ENCODE peak calls at places on chromosomes 2 and 18, in eight cellular contexts. O is HCT116, C is adrenal gland, J is right atrium auricular region, M is lung, K is hepatocyte, D is endothelial cell of umbilical vein, X is colonic mucosa. F is an unnamed sample.

GRCh38 chr2:121647396-121647795 is 1.9 kb downstream of the CLASP1 start:
- DNase-seq in O (no peak), C (no peak), J (no peak), M (no peak), K (no peak), D (no peak), X (no peak), F (no peak)

GRCh38 chr18:77115461-77115907 is 17.1 kb downstream of the MBP start:
- DNase-seq in O (no peak), C (no peak), J (no peak), M (no peak), K (no peak), D (no peak), X (no peak), F (no peak)

GRCh38 chr2:3008551-3009498 is 368.8 kb downstream of the EIPR1 start:
- DNase-seq in O (no peak), C (no peak), J (no peak), M (no peak), K (no peak), D (no peak), X (no peak), F (no peak)

GRCh38 chr2:19712850-19713249 is 188.9 kb downstream of the TTC32 start:
- DNase-seq in O (no peak), C (no peak), J (no peak), M (no peak), K (no peak), D (no peak), X (no peak), F (no peak)

GRCh38 chr18:49618741-49619392 is 57.0 kb downstream of the LIPG start:
- DNase-seq in O (no peak), C (no peak), J (peak), M (no peak), K (peak), D (peak), X (peak), F (no peak)

GRCh38 chr2:180653481-180653880 is 326.9 kb upstream of the UBE2E3 start:
- DNase-seq in O (no peak), C (no peak), J (no peak), M (no peak), K (no peak), D (no peak), X (no peak), F (no peak)

GRCh38 chr2:232624554-232624842 is 8.9 kb upstream of the EFHD1 start:
- DNase-seq in O (no peak), C (no peak), J (no peak), M (no peak), K (no peak), D (no peak), X (no peak), F (no peak)

GRCh38 chr2:114127372-114127771 is 237.5 kb downstream of the ACTR3 start:
- DNase-seq in O (no peak), C (no peak), J (no peak), M (no peak), K (peak), D (no peak), X (no peak), F (no peak)

GRCh38 chr2:181393472-181393871 is 63.7 kb upstream of the ITGA4 start:
- DNase-seq in O (peak), C (no peak), J (no peak), M (no peak), K (no peak), D (peak), X (no peak), F (no peak)

GRCh38 chr2:86352932-86353345 is 15.5 kb upstream of the REEP1 start:
- DNase-seq in O (no peak), C (no peak), J (no peak), M (no peak), K (no peak), D (no peak), X (no peak), F (no peak)

GRCh38 chr2:3633089-3633981 is 24.7 kb upstream of the ALLC start:
- DNase-seq in O (no peak), C (peak), J (no peak), M (no peak), K (no peak), D (no peak), X (no peak), F (peak)

GRCh38 chr2:64770781-64771334 is 117.1 kb upstream of the SERTAD2 start:
- DNase-seq in O (no peak), C (peak), J (peak), M (no peak), K (peak), D (no peak), X (peak), F (no peak)

GRCh38 chr18:74946646-74947045 is 262.3 kb downstream of the PTGR3 start:
- DNase-seq in O (no peak), C (no peak), J (no peak), M (no peak), K (no peak), D (no peak), X (no peak), F (no peak)

GRCh38 chr18:37249895-37250618 is 315.5 kb downstream of the CELF4 start:
- DNase-seq in O (no peak), C (no peak), J (no peak), M (no peak), K (no peak), D (no peak), X (no peak), F (no peak)

GRCh38 chr2:133644850-133645249 is 76.6 kb upstream of the NCKAP5 start:
- DNase-seq in O (no peak), C (no peak), J (no peak), M (no peak), K (no peak), D (no peak), X (no peak), F (no peak)
- H3K4me3 ChIP-seq in O (no peak), C (no peak), J (no peak), M (no peak), K (no peak), D (no peak), X (no peak), F (no peak)

GRCh38 chr18:23365602-23366001 is 87.5 kb upstream of the RIOK3 start:
- DNase-seq in O (no peak), C (no peak), J (peak), M (peak), K (no peak), D (no peak), X (no peak), F (no peak)

GRCh38 chr18:23369231-23369630 is 83.9 kb upstream of the RIOK3 start:
- DNase-seq in O (no peak), C (no peak), J (no peak), M (no peak), K (no peak), D (peak), X (no peak), F (no peak)

GRCh38 chr18:23357992-23358594 is 95.0 kb upstream of the RIOK3 start:
- DNase-seq in O (no peak), C (peak), J (peak), M (peak), K (no peak), D (peak), X (peak), F (peak)

GRCh38 chr18:23363865-23364570 is 89.1 kb upstream of the RIOK3 start:
- DNase-seq in O (no peak), C (no peak), J (no peak), M (peak), K (no peak), D (no peak), X (no peak), F (no peak)
- H3K27ac ChIP-seq in O (no peak), C (no peak), J (no peak), M (no peak), K (no peak), D (no peak), X (no peak), F (no peak)

DNA sequence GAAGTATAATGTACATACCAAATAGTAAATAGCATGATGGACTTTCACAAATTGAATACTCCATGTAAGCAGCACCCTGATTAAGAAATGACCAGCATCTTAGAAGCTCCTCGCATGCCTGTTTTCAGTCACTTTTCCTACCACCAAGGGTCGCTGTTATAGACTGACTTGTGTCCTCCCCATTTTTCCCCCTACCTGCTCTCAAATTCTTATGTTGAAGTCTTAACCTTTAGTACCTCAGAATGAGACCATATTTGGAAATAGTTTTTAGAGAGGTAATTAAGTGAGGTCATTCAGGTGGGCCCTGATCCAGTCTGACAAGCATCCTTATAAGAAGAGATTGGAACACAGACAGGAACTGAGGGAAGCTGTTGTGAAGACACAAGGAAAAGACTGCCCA is 125.9 kb downstream of the LYPD6 start:
- DNase-seq in O (no peak), C (no peak), J (no peak), M (no peak), K (no peak), D (no peak), X (no peak), F (no peak)
- TF ChIP-seq CTCF in O (no peak), C (no peak), J (no peak), M (no peak), K (no peak), D (no peak), X (no peak), F (no peak)

GRCh38 chr2:170713280-170714155 is 1.6 kb upstream of the SP5 start:
- DNase-seq in O (no peak), C (no peak), J (no peak), M (no peak), K (peak), D (no peak), X (peak), F (no peak)

GRCh38 chr2:170710609-170710979 is 4.5 kb upstream of the SP5 start:
- DNase-seq in O (no peak), C (no peak), J (no peak), M (no peak), K (no peak), D (no peak), X (no peak), F (no peak)

GRCh38 chr2:170711196-170711773 is 3.9 kb upstream of the SP5 start:
- DNase-seq in O (no peak), C (no peak), J (no peak), M (no peak), K (no peak), D (no peak), X (no peak), F (no peak)

GRCh38 chr2:170712653-170713279 is 2.4 kb upstream of the SP5 start:
- DNase-seq in O (no peak), C (no peak), J (no peak), M (no peak), K (no peak), D (no peak), X (no peak), F (no peak)

GRCh38 chr2:170711774-170712652 is 3.1 kb upstream of the SP5 start:
- DNase-seq in O (no peak), C (no peak), J (no peak), M (no peak), K (peak), D (no peak), X (peak), F (no peak)
- H3K4me3 ChIP-seq in O (no peak), C (no peak), J (no peak), M (no peak), K (no peak), D (no peak), X (no peak), F (peak)

DNA sequence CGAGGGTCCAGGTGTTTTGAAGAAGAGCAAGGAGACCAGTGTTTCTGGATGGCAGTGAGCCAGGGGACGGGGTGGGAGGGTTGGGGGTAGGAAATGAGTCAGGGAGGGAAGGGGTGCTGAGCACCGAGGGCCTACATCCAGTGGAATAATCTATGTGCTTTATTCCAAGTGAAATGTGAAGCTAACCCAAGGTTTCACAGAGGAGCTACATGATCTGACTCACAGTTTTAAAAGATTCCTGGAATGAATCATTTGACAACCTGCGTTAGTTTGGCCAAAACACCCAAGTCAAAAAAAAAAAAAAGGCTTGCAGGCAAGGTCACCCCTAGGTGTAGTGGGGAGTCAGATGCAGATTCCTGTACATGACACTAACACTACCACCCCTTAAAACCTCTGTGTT is 419.7 kb upstream of the MEX3C start:
- DNase-seq in O (no peak), C (peak), J (no peak), M (no peak), K (no peak), D (no peak), X (no peak), F (no peak)
- H3K27ac ChIP-seq in O (no peak), C (peak), J (no peak), M (no peak), K (no peak), D (no peak), X (no peak), F (no peak)

DNA sequence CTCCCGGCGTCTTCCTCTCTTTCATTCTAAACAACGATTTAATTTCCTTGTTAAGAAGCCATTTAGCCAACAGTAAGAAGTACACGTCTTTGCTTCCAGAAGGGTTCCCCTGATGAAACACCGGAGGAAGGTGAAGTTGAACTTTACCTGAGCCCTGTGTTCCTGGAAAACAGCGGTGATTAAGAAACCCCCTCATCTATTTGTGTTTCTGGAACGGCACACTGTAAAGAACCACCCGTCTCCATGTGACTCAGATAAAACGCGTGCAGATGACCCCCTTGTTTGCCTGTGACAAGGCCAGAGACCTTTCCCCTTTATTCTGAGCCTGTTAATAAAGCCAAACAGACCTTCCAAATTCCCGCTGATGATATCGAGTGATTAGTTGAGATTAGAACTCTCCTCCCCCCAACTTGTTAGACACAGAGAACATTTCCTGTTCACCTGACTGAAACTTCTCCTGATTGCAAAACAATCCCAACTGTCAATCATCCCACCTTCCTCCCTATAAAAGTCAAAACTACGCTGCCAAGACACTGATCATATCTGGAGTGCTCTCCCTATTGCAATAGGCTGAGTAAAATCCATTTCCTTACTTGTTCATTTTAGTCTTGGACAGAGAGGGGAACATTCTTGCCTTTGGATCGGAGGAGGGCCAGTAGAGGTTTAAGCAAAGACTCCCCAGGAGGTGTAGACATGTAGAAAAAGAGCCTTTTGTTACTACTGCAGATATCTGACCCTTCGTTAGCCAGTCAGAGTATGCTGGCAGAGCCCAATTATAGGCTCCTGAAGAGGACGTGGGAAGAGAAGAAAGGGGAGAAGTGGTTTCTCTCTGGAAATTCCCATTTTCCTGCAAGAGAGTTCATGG is 883 bp upstream of the IWS1 start:
- DNase-seq in O (peak), C (no peak), J (no peak), M (no peak), K (peak), D (no peak), X (peak), F (no peak)
- TF ChIP-seq CTCF in O (peak), C (no peak), J (no peak), M (no peak), K (peak), D (no peak), X (no peak), F (no peak)

DNA sequence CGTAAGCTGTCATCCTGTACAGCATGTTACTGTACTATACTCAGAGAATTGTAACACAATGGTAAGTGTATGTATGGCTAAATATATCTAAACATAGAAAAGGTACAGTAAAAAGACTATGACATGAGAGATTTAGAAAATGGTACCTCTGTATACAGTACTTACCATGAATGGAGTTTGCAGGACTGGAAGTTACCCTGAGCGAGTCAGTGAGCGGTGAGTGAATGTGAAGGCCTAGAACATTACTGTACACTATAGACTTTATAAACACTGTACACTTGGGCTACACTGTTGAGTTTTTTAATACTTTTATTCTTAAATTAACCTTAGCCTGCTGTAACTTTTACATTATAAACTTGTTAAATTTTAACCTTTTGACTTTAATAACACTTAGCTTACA is 1.5 kb downstream of the DDX18 start:
- DNase-seq in O (no peak), C (no peak), J (no peak), M (no peak), K (no peak), D (no peak), X (no peak), F (no peak)
- H3K4me3 ChIP-seq in O (peak), C (no peak), J (no peak), M (no peak), K (no peak), D (peak), X (no peak), F (peak)

DNA sequence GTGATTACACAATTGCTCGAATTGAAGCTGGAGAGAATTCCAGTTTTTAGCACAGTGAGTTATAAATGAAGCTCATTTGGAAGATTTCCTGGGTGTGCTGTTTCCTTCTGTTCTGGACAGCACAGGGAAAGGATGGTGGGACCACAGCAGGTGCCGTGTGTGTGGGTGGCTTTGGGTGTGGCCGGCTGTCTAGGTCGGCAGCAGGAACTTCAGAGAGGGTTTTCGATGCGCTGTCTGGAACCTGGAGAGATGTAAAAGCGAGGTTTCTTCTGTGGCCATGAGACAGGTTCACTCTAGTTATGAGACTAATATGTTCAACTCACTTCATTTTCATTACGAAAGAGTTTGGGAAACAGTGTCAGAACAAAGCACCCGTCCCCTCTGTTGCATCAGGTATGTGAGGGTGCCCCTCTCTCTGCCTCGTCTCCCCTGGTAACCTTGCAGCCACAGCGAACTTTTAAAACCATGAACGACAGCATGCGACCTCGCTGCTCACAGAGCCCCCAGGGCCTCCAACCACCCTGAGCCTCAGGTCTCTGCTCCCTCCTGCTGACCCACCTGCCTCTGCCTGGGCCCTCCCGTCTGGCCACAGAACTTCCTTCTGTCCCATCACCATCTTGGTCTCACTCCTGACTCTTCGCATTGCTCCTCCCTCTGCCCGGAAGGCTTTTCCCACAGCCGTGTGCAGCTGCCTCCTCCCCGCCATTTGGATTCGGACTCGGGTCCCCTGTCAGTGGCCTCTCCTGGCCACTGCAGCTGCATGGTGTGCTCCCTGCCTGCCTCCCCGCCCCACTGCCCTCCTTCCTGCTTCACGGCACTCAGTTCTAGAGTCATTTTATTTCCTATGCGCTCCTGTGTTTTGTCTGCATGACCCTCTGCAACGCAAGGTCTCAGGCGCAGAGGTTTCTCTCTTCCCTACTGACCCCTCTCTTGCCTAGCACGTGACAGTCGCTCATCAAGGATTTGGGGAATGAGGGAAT is 151.2 kb downstream of the NDUFA10 start:
- DNase-seq in O (no peak), C (no peak), J (peak), M (peak), K (no peak), D (no peak), X (peak), F (no peak)
- H3K27ac ChIP-seq in O (no peak), C (no peak), J (no peak), M (no peak), K (no peak), D (no peak), X (no peak), F (no peak)